ENCODE peak calls at places on chromosomes 1 and 21, in five cellular contexts. One of them, this sample, is unnamed.

GRCh38 chr1:173868266-173869107 is at the start of gene ZBTB37:
- DNase-seq in effector memory CD4-positive, alpha-beta T cell: peak
- DNase-seq in ACHN: peak
- DNase-seq in NCI-H146: peak
- DNase-seq in NCI-H1436: peak
- DNase-seq in this sample: peak

GRCh38 chr1:201660931-201661822 is 122.2 kb downstream of the NAV1 start:
- DNase-seq in effector memory CD4-positive, alpha-beta T cell: no peak
- DNase-seq in NCI-H1436: no peak
- DNase-seq in NCI-H146: no peak
- DNase-seq in ACHN: no peak
- DNase-seq in this sample: no peak

GRCh38 chr1:97743129-97743528 is 177.7 kb downstream of the DPYD start:
- DNase-seq in effector memory CD4-positive, alpha-beta T cell: no peak
- DNase-seq in NCI-H146: no peak
- DNase-seq in NCI-H1436: peak
- DNase-seq in ACHN: no peak
- DNase-seq in this sample: no peak

GRCh38 chr1:31934706-31935629 is 3.2 kb downstream of the PTP4A2 start:
- DNase-seq in NCI-H146: no peak
- DNase-seq in effector memory CD4-positive, alpha-beta T cell: no peak
- DNase-seq in ACHN: peak
- DNase-seq in NCI-H1436: peak
- DNase-seq in this sample: no peak

GRCh38 chr21:25872271-25872670 is 137.5 kb downstream of the GABPA start:
- DNase-seq in NCI-H1436: no peak
- DNase-seq in ACHN: no peak
- DNase-seq in effector memory CD4-positive, alpha-beta T cell: no peak
- DNase-seq in NCI-H146: no peak
- DNase-seq in this sample: no peak

GRCh38 chr1:228372183-228373003 is 34.2 kb downstream of the TRIM11 start:
- DNase-seq in effector memory CD4-positive, alpha-beta T cell: no peak
- DNase-seq in ACHN: peak
- DNase-seq in NCI-H146: no peak
- DNase-seq in NCI-H1436: no peak
- DNase-seq in this sample: peak

GRCh38 chr1:99820546-99820945 is 29.6 kb upstream of the AGL start:
- DNase-seq in NCI-H146: no peak
- DNase-seq in ACHN: no peak
- DNase-seq in NCI-H1436: no peak
- DNase-seq in effector memory CD4-positive, alpha-beta T cell: no peak
- DNase-seq in this sample: no peak

GRCh38 chr1:92482404-92482664 is 4.4 kb downstream of the GFI1 start:
- DNase-seq in NCI-H1436: no peak
- DNase-seq in effector memory CD4-positive, alpha-beta T cell: no peak
- DNase-seq in NCI-H146: no peak
- DNase-seq in ACHN: peak
- DNase-seq in this sample: no peak

GRCh38 chr1:109900489-109900888 is 10.2 kb upstream of the CSF1 start:
- DNase-seq in NCI-H146: no peak
- DNase-seq in ACHN: no peak
- DNase-seq in effector memory CD4-positive, alpha-beta T cell: no peak
- DNase-seq in NCI-H1436: no peak
- DNase-seq in this sample: no peak

GRCh38 chr1:58975888-58976287 is 192.0 kb upstream of the JUN start:
- DNase-seq in NCI-H1436: no peak
- DNase-seq in NCI-H146: no peak
- DNase-seq in effector memory CD4-positive, alpha-beta T cell: no peak
- DNase-seq in ACHN: no peak
- DNase-seq in this sample: no peak

GRCh38 chr1:36565576-36566501 is 83.1 kb upstream of the CSF3R start:
- DNase-seq in effector memory CD4-positive, alpha-beta T cell: no peak
- DNase-seq in ACHN: no peak
- DNase-seq in NCI-H1436: no peak
- DNase-seq in NCI-H146: no peak
- DNase-seq in this sample: no peak

GRCh38 chr1:46003315-46003714 is 129.1 kb downstream of the PIK3R3 start:
- DNase-seq in NCI-H1436: no peak
- DNase-seq in NCI-H146: no peak
- DNase-seq in effector memory CD4-positive, alpha-beta T cell: no peak
- DNase-seq in ACHN: no peak
- DNase-seq in this sample: no peak

GRCh38 chr1:40736085-40736531 is 44.6 kb downstream of the NFYC start:
- DNase-seq in ACHN: no peak
- DNase-seq in NCI-H146: no peak
- DNase-seq in NCI-H1436: no peak
- DNase-seq in effector memory CD4-positive, alpha-beta T cell: no peak
- DNase-seq in this sample: no peak

GRCh38 chr1:9691726-9692125 is 40.2 kb downstream of the PIK3CD start:
- DNase-seq in NCI-H146: no peak
- DNase-seq in ACHN: no peak
- DNase-seq in effector memory CD4-positive, alpha-beta T cell: no peak
- DNase-seq in NCI-H1436: no peak
- DNase-seq in this sample: no peak

GRCh38 chr1:241375906-241376305 is 18.9 kb upstream of the RGS7 start:
- DNase-seq in effector memory CD4-positive, alpha-beta T cell: no peak
- DNase-seq in ACHN: no peak
- DNase-seq in NCI-H146: no peak
- DNase-seq in NCI-H1436: no peak
- DNase-seq in this sample: no peak

GRCh38 chr1:93447481-93448291 is at the start of gene FNBP1L:
- DNase-seq in effector memory CD4-positive, alpha-beta T cell: no peak
- DNase-seq in NCI-H1436: peak
- DNase-seq in ACHN: peak
- DNase-seq in NCI-H146: peak
- DNase-seq in this sample: peak

GRCh38 chr1:119007672-119008482 is 19.7 kb upstream of the TBX15 start:
- DNase-seq in NCI-H1436: no peak
- DNase-seq in effector memory CD4-positive, alpha-beta T cell: no peak
- DNase-seq in ACHN: no peak
- DNase-seq in NCI-H146: no peak
- DNase-seq in this sample: peak

GRCh38 chr1:223847781-223848345 is 2.1 kb upstream of the TP53BP2 start:
- DNase-seq in effector memory CD4-positive, alpha-beta T cell: no peak
- DNase-seq in NCI-H146: no peak
- DNase-seq in NCI-H1436: no peak
- DNase-seq in ACHN: no peak
- DNase-seq in this sample: no peak

GRCh38 chr1:3775248-3775497 is 2.6 kb downstream of the SMIM1 start:
- DNase-seq in ACHN: no peak
- DNase-seq in effector memory CD4-positive, alpha-beta T cell: no peak
- DNase-seq in NCI-H146: no peak
- DNase-seq in NCI-H1436: no peak
- DNase-seq in this sample: no peak

GRCh38 chr21:37550618-37551405 is 184.2 kb downstream of the DYRK1A start:
- DNase-seq in NCI-H1436: no peak
- DNase-seq in ACHN: no peak
- DNase-seq in NCI-H146: peak
- DNase-seq in effector memory CD4-positive, alpha-beta T cell: no peak
- DNase-seq in this sample: no peak

GRCh38 chr1:108704501-108704900 is 8.2 kb upstream of the FNDC7 start:
- DNase-seq in effector memory CD4-positive, alpha-beta T cell: no peak
- DNase-seq in NCI-H146: no peak
- DNase-seq in NCI-H1436: no peak
- DNase-seq in ACHN: peak
- DNase-seq in this sample: no peak

GRCh38 chr1:185567006-185567405 is 167.2 kb upstream of the HMCN1 start:
- DNase-seq in NCI-H1436: peak
- DNase-seq in NCI-H146: peak
- DNase-seq in ACHN: peak
- DNase-seq in effector memory CD4-positive, alpha-beta T cell: peak
- DNase-seq in this sample: peak

GRCh38 chr1:50368179-50369007 is 54.9 kb downstream of the DMRTA2 start:
- DNase-seq in effector memory CD4-positive, alpha-beta T cell: no peak
- DNase-seq in NCI-H1436: peak
- DNase-seq in NCI-H146: peak
- DNase-seq in ACHN: peak
- DNase-seq in this sample: peak

GRCh38 chr1:199522338-199522737 is 505.2 kb upstream of the NR5A2 start:
- DNase-seq in ACHN: peak
- DNase-seq in NCI-H146: no peak
- DNase-seq in NCI-H1436: no peak
- DNase-seq in effector memory CD4-positive, alpha-beta T cell: no peak
- DNase-seq in this sample: no peak

GRCh38 chr1:6414443-6414844 is 5.3 kb downstream of the HES2 start:
- DNase-seq in effector memory CD4-positive, alpha-beta T cell: no peak
- DNase-seq in ACHN: peak
- DNase-seq in NCI-H146: peak
- DNase-seq in NCI-H1436: peak
- DNase-seq in this sample: peak

GRCh38 chr1:114206392-114206791 is 52.7 kb upstream of the SYT6 start:
- DNase-seq in NCI-H1436: no peak
- DNase-seq in ACHN: no peak
- DNase-seq in NCI-H146: no peak
- DNase-seq in effector memory CD4-positive, alpha-beta T cell: no peak
- DNase-seq in this sample: no peak

GRCh38 chr21:37642493-37642892 is 273.8 kb downstream of the KCNJ6 start:
- DNase-seq in NCI-H1436: peak
- DNase-seq in effector memory CD4-positive, alpha-beta T cell: no peak
- DNase-seq in ACHN: no peak
- DNase-seq in NCI-H146: peak
- DNase-seq in this sample: peak

GRCh38 chr1:203408485-203409229 is 57.7 kb upstream of the FMOD start:
- DNase-seq in ACHN: peak
- DNase-seq in effector memory CD4-positive, alpha-beta T cell: no peak
- DNase-seq in NCI-H1436: no peak
- DNase-seq in NCI-H146: no peak
- DNase-seq in this sample: no peak

GRCh38 chr1:27604579-27605299 is 795 bp upstream of the AHDC1 start:
- DNase-seq in NCI-H1436: no peak
- DNase-seq in ACHN: no peak
- DNase-seq in NCI-H146: no peak
- DNase-seq in effector memory CD4-positive, alpha-beta T cell: no peak
- DNase-seq in this sample: peak

GRCh38 chr21:44423941-44424607 is 31.2 kb upstream of the LRRC3 start:
- DNase-seq in NCI-H146: no peak
- DNase-seq in NCI-H1436: no peak
- DNase-seq in effector memory CD4-positive, alpha-beta T cell: no peak
- DNase-seq in ACHN: no peak
- DNase-seq in this sample: no peak

GRCh38 chr1:181807251-181807650 is 254.3 kb downstream of the ZNF648 start:
- DNase-seq in NCI-H1436: no peak
- DNase-seq in ACHN: no peak
- DNase-seq in effector memory CD4-positive, alpha-beta T cell: no peak
- DNase-seq in NCI-H146: no peak
- DNase-seq in this sample: no peak

This sample was measured in DMS53.